ENCODE peak calls at places on chromosomes 6 and 20, in seven cellular contexts. P, C, Y, X, Q, U and B are unnamed samples.

GRCh38 chr6:125640441-125641150 is 108.8 kb upstream of the HEY2 start:
- DNase-seq in Q (no peak), C (no peak), Y (no peak), X (no peak), U (no peak), P (no peak), B (no peak)

GRCh38 chr6:166333172-166333995 is 9.0 kb downstream of the SFT2D1 start:
- DNase-seq in Y (peak), P (no peak), U (peak), C (no peak), Q (no peak), X (peak), B (peak)

GRCh38 chr20:37538003-37538402 is 10.3 kb upstream of the BLCAP start:
- DNase-seq in C (peak), Q (no peak), X (no peak), Y (no peak), U (peak), P (peak), B (no peak)

GRCh38 chr6:157865249-157865648 is 42.2 kb downstream of the SNX9 start:
- DNase-seq in C (no peak), Q (no peak), Y (no peak), U (no peak), X (no peak), P (no peak), B (no peak)

GRCh38 chr6:162704001-162704400 is 23.6 kb downstream of the PRKN start:
- DNase-seq in Y (no peak), U (no peak), X (no peak), C (no peak), P (no peak), Q (no peak), B (no peak)

GRCh38 chr6:154731296-154732218 is 1.7 kb upstream of the SCAF8 start:
- DNase-seq in U (no peak), X (peak), Q (no peak), Y (no peak), P (no peak), C (no peak), B (no peak)

GRCh38 chr6:146593978-146594377 is 4.8 kb upstream of the ADGB start:
- DNase-seq in Y (no peak), Q (no peak), U (no peak), X (no peak), P (no peak), C (no peak), B (no peak)

GRCh38 chr6:8108031-8108660 is 5.8 kb upstream of the EEF1E1 start:
- DNase-seq in X (no peak), U (no peak), P (peak), Y (no peak), Q (peak), C (peak), B (no peak)

GRCh38 chr6:55069132-55069781 is 105.1 kb upstream of the HCRTR2 start:
- DNase-seq in Y (no peak), U (no peak), X (peak), Q (peak), C (peak), P (peak), B (no peak)

GRCh38 chr6:41353333-41353732 is 17.9 kb downstream of the NCR2 start:
- DNase-seq in U (no peak), Q (no peak), X (no peak), C (no peak), P (no peak), Y (no peak), B (no peak)

GRCh38 chr20:44187763-44188709 is 1.0 kb upstream of the JPH2 start:
- DNase-seq in X (peak), U (no peak), C (peak), Y (no peak), P (no peak), Q (no peak), B (no peak)

GRCh38 chr6:66526061-66526460 is 819.0 kb upstream of the EYS start:
- DNase-seq in Q (no peak), Y (no peak), U (no peak), P (peak), X (no peak), C (no peak), B (no peak)

GRCh38 chr20:43662943-43663655 is 3.8 kb upstream of the MYBL2 start:
- DNase-seq in X (no peak), Y (no peak), C (peak), P (peak), Q (no peak), U (peak), B (no peak)

GRCh38 chr20:11832397-11832796 is 85.3 kb upstream of the BTBD3 start:
- DNase-seq in P (no peak), U (no peak), C (no peak), Q (no peak), X (no peak), Y (no peak), B (no peak)

GRCh38 chr20:33392016-33392415 is 9.3 kb downstream of the CDK5RAP1 start:
- DNase-seq in Q (peak), C (peak), P (peak), Y (no peak), X (no peak), U (no peak), B (no peak)

GRCh38 chr6:44339763-44340625 is 2.5 kb upstream of the SPATS1 start:
- DNase-seq in X (no peak), P (peak), Y (no peak), Q (peak), U (no peak), C (peak), B (no peak)

GRCh38 chr6:82249381-82250253 is 2.1 kb upstream of the IBTK start:
- DNase-seq in C (no peak), X (no peak), P (no peak), Y (no peak), Q (no peak), U (no peak), B (no peak)

GRCh38 chr6:10393544-10394225 is 21.2 kb downstream of the TFAP2A start:
- DNase-seq in Y (no peak), P (no peak), U (no peak), C (no peak), Q (no peak), X (no peak), B (no peak)

GRCh38 chr20:5061209-5061608 is 58.5 kb downstream of the PCNA start:
- DNase-seq in U (no peak), C (peak), Y (no peak), Q (no peak), P (peak), X (no peak), B (no peak)

GRCh38 chr6:154534531-154534930 is 24.0 kb upstream of the CNKSR3 start:
- DNase-seq in U (no peak), Y (no peak), C (no peak), Q (no peak), X (no peak), P (no peak), B (no peak)

GRCh38 chr20:4764805-4765204 is 43.1 kb downstream of the PRND start:
- DNase-seq in Y (no peak), U (no peak), C (no peak), Q (no peak), X (no peak), P (no peak), B (no peak)

GRCh38 chr20:54078296-54078695 is 7.9 kb upstream of the BCAS1 start:
- DNase-seq in Q (no peak), P (no peak), X (peak), C (no peak), U (no peak), Y (peak), B (peak)

GRCh38 chr20:5000263-5001173 is 792 bp downstream of the SLC23A2 start:
- DNase-seq in C (peak), U (peak), Q (no peak), P (peak), X (peak), Y (peak), B (peak)

GRCh38 chr6:169429001-169429400 is 175.4 kb upstream of the THBS2 start:
- DNase-seq in U (no peak), X (no peak), P (no peak), Y (no peak), C (no peak), Q (no peak), B (no peak)

GRCh38 chr6:85130743-85131142 is 319.1 kb upstream of the NT5E start:
- DNase-seq in Y (no peak), Q (no peak), X (no peak), U (no peak), C (no peak), P (no peak), B (no peak)

GRCh38 chr6:22248513-22249308 is 48.1 kb downstream of the PRL start:
- DNase-seq in X (no peak), P (peak), C (no peak), Q (peak), Y (no peak), U (no peak), B (no peak)

GRCh38 chr20:38353298-38353697 is 7.0 kb downstream of the LBP start:
- DNase-seq in P (peak), U (no peak), X (peak), Q (no peak), C (no peak), Y (no peak), B (no peak)

GRCh38 chr6:99241905-99242534 is 107.5 kb downstream of the FAXC start:
- DNase-seq in U (no peak), Q (no peak), P (peak), C (peak), X (peak), Y (peak), B (peak)

GRCh38 chr6:99603421-99604160 is 3.0 kb upstream of the PRDM13 start:
- DNase-seq in X (no peak), Y (peak), C (no peak), U (peak), Q (no peak), P (peak), B (peak)

GRCh38 chr6:26205161-26205624 is 118.0 kb downstream of the HFE start:
- DNase-seq in P (peak), X (peak), Y (peak), U (peak), C (peak), Q (no peak), B (peak)

GRCh38 chr20:47652301-47652700 is 133.0 kb downstream of the SULF2 start:
- DNase-seq in P (no peak), C (no peak), Y (no peak), U (no peak), X (no peak), Q (no peak), B (no peak)

GRCh38 chr6:30885999-30886896 is 1.9 kb downstream of the DDR1 start:
- DNase-seq in C (peak), Q (no peak), X (no peak), U (peak), Y (peak), P (peak), B (peak)

GRCh38 chr6:31940256-31940664 is 5.6 kb upstream of the CFB start:
- DNase-seq in Q (no peak), C (peak), X (no peak), P (peak), Y (no peak), U (peak), B (no peak)

GRCh38 chr6:13091192-13091591 is 237.1 kb downstream of the TBC1D7 start:
- DNase-seq in U (no peak), Y (no peak), X (no peak), Q (no peak), P (peak), C (no peak), B (no peak)

GRCh38 chr6:151808331-151809241 is 1.1 kb downstream of the ESR1 start:
- DNase-seq in U (no peak), C (no peak), P (no peak), X (no peak), Q (no peak), Y (peak), B (peak)

DNA sequence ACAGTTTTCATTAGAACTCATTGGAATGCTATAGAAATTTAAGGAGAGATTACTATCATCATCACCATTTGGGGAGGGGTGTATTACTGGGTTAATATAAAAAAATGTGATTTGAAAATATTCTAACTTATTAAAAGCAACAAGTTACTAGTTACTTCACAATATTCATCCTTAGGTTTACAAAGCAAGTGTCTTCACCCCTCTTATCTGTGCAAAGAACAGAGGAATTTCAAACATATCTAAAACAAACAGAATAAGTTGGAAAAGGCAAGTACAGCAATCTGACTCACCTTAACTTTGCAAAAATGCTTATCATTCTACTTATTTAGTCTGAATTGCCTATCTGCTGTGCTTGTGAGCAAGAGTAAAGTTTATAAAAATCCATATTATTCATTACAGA is 32.9 kb downstream of the DCBLD1 start:
- DNase-seq in C (no peak), Y (no peak), X (no peak), P (no peak), U (no peak), Q (no peak), B (no peak)
- TF ChIP-seq CTCF in C (no peak), Y (no peak), X (no peak), P (no peak), U (no peak), Q (no peak), B (no peak)

GRCh38 chr6:3468585-3468984 is 11.7 kb upstream of the SLC22A23 start:
- DNase-seq in U (no peak), C (no peak), Y (no peak), Q (no peak), X (no peak), P (no peak), B (no peak)

GRCh38 chr6:3471286-3471685 is 14.4 kb upstream of the SLC22A23 start:
- DNase-seq in X (no peak), C (no peak), Y (no peak), U (no peak), Q (no peak), P (no peak), B (no peak)

GRCh38 chr6:3467996-3468395 is 11.1 kb upstream of the SLC22A23 start:
- DNase-seq in X (no peak), C (no peak), Y (no peak), U (no peak), P (no peak), Q (no peak), B (no peak)

GRCh38 chr6:3473773-3474172 is 16.9 kb upstream of the SLC22A23 start:
- DNase-seq in U (no peak), C (no peak), Y (no peak), X (no peak), Q (no peak), P (peak), B (no peak)

GRCh38 chr6:3471711-3472110 is 14.9 kb upstream of the SLC22A23 start:
- DNase-seq in Y (no peak), Q (no peak), C (no peak), U (no peak), P (peak), X (no peak), B (no peak)
- TF ChIP-seq CTCF in Y (no peak), Q (no peak), C (no peak), U (no peak), P (no peak), X (no peak), B (no peak)

DNA sequence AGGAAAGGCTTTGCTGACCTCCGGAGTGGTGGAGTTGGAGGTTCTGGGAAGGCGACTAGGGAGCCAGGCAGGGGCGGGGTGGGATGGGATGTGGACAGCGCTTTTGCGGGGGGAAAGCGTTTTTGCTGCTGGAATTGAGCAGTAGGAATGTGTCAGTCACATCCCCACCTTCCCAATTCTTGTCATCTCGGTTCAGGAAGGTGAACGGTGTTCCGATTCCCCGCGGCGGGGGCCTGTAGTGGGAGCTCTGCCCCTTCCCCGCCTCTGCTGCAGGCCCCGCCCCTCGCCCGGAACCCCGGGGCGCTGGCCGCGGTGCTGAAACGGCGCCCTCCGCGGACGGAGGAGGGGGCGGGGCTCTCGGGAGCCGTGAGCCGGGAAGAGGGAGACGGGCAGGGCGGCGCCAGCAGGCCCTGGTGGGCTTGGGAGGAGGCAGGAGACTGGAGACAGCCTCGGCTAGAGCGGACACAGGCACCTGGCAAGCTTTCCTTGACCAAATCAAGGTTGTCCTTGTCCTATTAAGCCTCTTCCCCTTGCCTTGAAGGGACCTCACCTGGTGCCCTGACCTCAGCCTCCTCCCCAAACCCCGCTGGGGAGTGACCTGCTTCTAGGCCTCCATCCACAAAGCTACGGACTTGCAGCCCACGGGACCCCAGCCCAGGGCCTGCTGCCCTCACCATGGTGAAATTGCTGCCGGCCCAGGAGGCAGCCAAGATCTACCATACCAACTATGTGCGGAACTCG is at the start of gene LHFPL5:
- DNase-seq in X (peak), Q (no peak), P (no peak), Y (peak), U (peak), C (no peak), B (peak)
- TF ChIP-seq CTCF in X (no peak), Q (no peak), P (no peak), Y (no peak), U (no peak), C (no peak), B (no peak)

GRCh38 chr6:16035488-16036080 is 93.3 kb upstream of the MYLIP start:
- DNase-seq in X (no peak), Y (no peak), Q (no peak), P (no peak), U (no peak), C (no peak), B (no peak)

GRCh38 chr6:16028966-16029365 is 99.9 kb upstream of the MYLIP start:
- DNase-seq in Q (no peak), U (no peak), Y (no peak), X (no peak), P (no peak), C (no peak), B (no peak)

GRCh38 chr6:16033214-16033613 is 95.7 kb upstream of the MYLIP start:
- DNase-seq in Y (no peak), P (no peak), Q (no peak), X (no peak), C (no peak), U (no peak), B (no peak)

GRCh38 chr6:16031278-16031981 is 97.5 kb upstream of the MYLIP start:
- DNase-seq in Q (no peak), Y (no peak), U (no peak), C (no peak), X (no peak), P (no peak), B (no peak)
- TF ChIP-seq CTCF in Q (no peak), Y (no peak), U (no peak), C (no peak), X (no peak), P (no peak), B (no peak)

DNA sequence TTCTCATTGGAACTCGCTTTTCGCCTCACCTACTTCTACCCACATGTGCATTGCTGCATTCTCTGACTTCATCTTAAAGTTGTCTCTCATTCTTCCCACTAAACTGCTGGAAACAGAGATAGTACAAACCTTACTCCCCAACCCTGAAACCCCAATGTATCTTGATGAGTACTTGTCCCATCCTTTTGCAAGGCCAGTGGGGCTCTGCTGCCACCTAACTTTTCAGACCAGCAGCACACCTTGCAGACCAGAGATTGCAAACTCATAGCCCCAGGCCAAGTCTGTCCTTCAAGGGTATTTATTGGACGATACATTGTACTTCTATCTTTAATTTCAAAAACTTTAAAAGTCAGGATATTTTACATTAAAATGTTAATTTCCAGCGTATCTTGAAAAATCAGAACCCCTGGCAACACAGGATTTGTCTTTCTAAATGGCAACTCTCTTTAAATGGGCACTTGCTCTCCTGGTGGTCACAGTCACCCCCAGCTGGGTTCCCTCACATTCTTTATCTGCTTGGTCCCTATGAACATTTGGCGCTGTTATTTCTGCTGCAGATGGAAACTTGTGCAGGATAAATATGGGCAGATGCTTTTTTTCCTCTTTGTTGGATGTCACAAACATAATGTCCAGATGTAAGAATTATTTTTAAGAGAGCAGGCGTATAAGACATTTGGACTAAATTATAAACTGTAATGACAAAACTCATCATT is 83.9 kb downstream of the SOD2 start:
- DNase-seq in U (no peak), Q (no peak), X (peak), Y (peak), C (peak), P (peak), B (peak)
- TF ChIP-seq CTCF in U (no peak), Q (peak), X (peak), Y (peak), C (peak), P (peak), B (peak)

GRCh38 chr6:111485316-111485715 is 2.3 kb upstream of the REV3L start:
- DNase-seq in X (no peak), C (no peak), Y (no peak), P (no peak), U (no peak), Q (no peak), B (no peak)

GRCh38 chr6:111482236-111482958 is 621 bp downstream of the REV3L start:
- DNase-seq in X (peak), C (peak), Q (no peak), Y (peak), P (no peak), U (peak), B (peak)

GRCh38 chr6:111484655-111484974 is 1.6 kb upstream of the REV3L start:
- DNase-seq in C (no peak), U (no peak), Q (no peak), P (no peak), Y (no peak), X (peak), B (no peak)

GRCh38 chr6:111482959-111483735 is at the start of gene REV3L:
- DNase-seq in X (peak), P (peak), C (peak), U (peak), Y (peak), Q (peak), B (peak)

GRCh38 chr6:111483736-111484654 is 977 bp upstream of the REV3L start:
- DNase-seq in C (peak), P (peak), U (peak), Y (peak), Q (peak), X (peak), B (peak)
- TF ChIP-seq CTCF in C (peak), P (no peak), U (no peak), Y (no peak), Q (no peak), X (no peak), B (no peak)

GRCh38 chr20:64053841-64054661 is 4.6 kb upstream of the SOX18 start:
- DNase-seq in X (peak), U (peak), Y (peak), P (no peak), Q (no peak), C (no peak), B (peak)
- TF ChIP-seq CTCF in X (peak), U (peak), Y (no peak), P (no peak), Q (no peak), C (peak), B (peak)

GRCh38 chr6:105363100-105363754 is 39.7 kb downstream of the PREP start:
- DNase-seq in C (peak), X (no peak), P (peak), Q (no peak), Y (no peak), U (no peak), B (no peak)
- TF ChIP-seq CTCF in C (peak), X (peak), P (peak), Q (peak), Y (no peak), U (no peak), B (peak)